ENCODE peak calls at places on chromosome 20, in nine cellular contexts. F is MCF 10A; G is spleen; O is AG20443; V is GM12865; T is fibroblast of pulmonary artery; R is kidney glomerular epithelial cell; P is T-cell; Z is stimulated activated CD8-positive, alpha-beta memory T cell treated with anti-CD3 and anti-CD28 coated beads, Interleukin-2, amount 100 ng/mL, for 1 hour. N is an unnamed sample.

GRCh38 chr20:18224968-18225568 is 63.3 kb upstream of the ZNF133 start:
- DNase-seq in F (peak; percentile 91), G (no peak), O (peak; percentile 81), V (no peak), T (peak; percentile 72), R (peak; percentile 45), P (no peak), Z (no peak), N (peak; percentile 69)

GRCh38 chr20:63317601-63318291 is 24.8 kb downstream of the COL20A1 start:
- DNase-seq in F (no peak), G (peak; percentile 63), O (no peak), V (no peak), T (no peak), R (no peak), P (no peak), Z (no peak), N (no peak)

GRCh38 chr20:25275813-25276532 is 28.1 kb downstream of the PYGB start:
- DNase-seq in F (no peak), G (peak; percentile 74), O (no peak), V (no peak), T (no peak), R (no peak), P (no peak), Z (no peak), N (no peak)

GRCh38 chr20:14434379-14435136 is 97.1 kb upstream of the FLRT3 start:
- DNase-seq in F (peak; percentile 96), G (no peak), O (no peak), V (no peak), T (peak; percentile 6), R (no peak), P (no peak), Z (no peak), N (peak; percentile 6)

GRCh38 chr20:17610566-17611289 is 40.9 kb downstream of the DSTN start:
- DNase-seq in F (no peak), G (peak; percentile 84), O (peak; percentile 11), V (no peak), T (no peak), R (no peak), P (peak; percentile 64), Z (peak; percentile 33), N (no peak)

GRCh38 chr20:15708984-15709598 is 864.2 kb downstream of the KIF16B start:
- DNase-seq in F (peak; percentile 42), G (peak; percentile 86), O (peak; percentile 21), V (peak; percentile 67), T (peak; percentile 21), R (no peak), P (no peak), Z (peak; percentile 1), N (no peak)

GRCh38 chr20:25242231-25242630 is 5.7 kb upstream of the PYGB start:
- DNase-seq in F (no peak), G (no peak), O (no peak), V (no peak), T (no peak), R (no peak), P (no peak), Z (no peak), N (no peak)

GRCh38 chr20:51220293-51220706 is 197.4 kb upstream of the KCNG1 start:
- DNase-seq in F (peak; percentile 22), G (peak; percentile 80), O (peak; percentile 86), V (peak; percentile 23), T (peak; percentile 9), R (no peak), P (no peak), Z (peak; percentile 21), N (peak; percentile 46)

GRCh38 chr20:23909390-23909789 is 29.8 kb upstream of the CST5 start:
- DNase-seq in F (no peak), G (no peak), O (no peak), V (no peak), T (no peak), R (no peak), P (no peak), Z (no peak), N (no peak)

GRCh38 chr20:15119852-15120251 is 782.4 kb upstream of the FLRT3 start:
- DNase-seq in F (no peak), G (no peak), O (no peak), V (no peak), T (no peak), R (no peak), P (no peak), Z (no peak), N (no peak)

GRCh38 chr20:61737346-61737745 is 328.3 kb downstream of the TAF4 start:
- DNase-seq in F (no peak), G (peak; percentile 56), O (no peak), V (no peak), T (no peak), R (no peak), P (no peak), Z (no peak), N (no peak)

GRCh38 chr20:58694241-58695083 is 1.9 kb downstream of the NPEPL1 start:
- DNase-seq in F (no peak), G (no peak), O (no peak), V (no peak), T (no peak), R (no peak), P (no peak), Z (no peak), N (no peak)

GRCh38 chr20:47326718-47327137 is 29.8 kb downstream of the ZMYND8 start:
- DNase-seq in F (no peak), G (no peak), O (peak; percentile 21), V (no peak), T (peak; percentile 52), R (peak; percentile 87), P (no peak), Z (no peak), N (no peak)

GRCh38 chr20:45826381-45827019 is 612 bp downstream of the TNNC2 start:
- DNase-seq in F (no peak), G (no peak), O (peak; percentile 58), V (no peak), T (peak; percentile 26), R (no peak), P (no peak), Z (no peak), N (peak; percentile 85)

GRCh38 chr20:21643417-21643816 is 62.0 kb upstream of the PAX1 start:
- DNase-seq in F (peak; percentile 24), G (no peak), O (no peak), V (no peak), T (no peak), R (no peak), P (no peak), Z (no peak), N (no peak)

GRCh38 chr20:36093025-36093803 is 61.3 kb upstream of the EPB41L1 start:
- DNase-seq in F (peak; percentile 15), G (peak; percentile 79), O (peak; percentile 47), V (peak; percentile 47), T (peak; percentile 46), R (no peak), P (peak; percentile 27), Z (no peak), N (peak; percentile 67)

GRCh38 chr20:57848282-57848681 is 138.5 kb upstream of the PMEPA1 start:
- DNase-seq in F (no peak), G (no peak), O (no peak), V (no peak), T (no peak), R (no peak), P (no peak), Z (no peak), N (no peak)

N was measured in MG63.